ENCODE peak calls at places on chromosome 1, in five cellular contexts. V is activated naive CD4-positive, alpha-beta T cell; G is iPS DF 19.7; U is uterus; S is glutamatergic neuron. K is an unnamed sample.
A peak's percentile ranks its signal among the peaks of the same experiment; 100 is the strongest.

GRCh38 chr1:30014031-30014430 is 709.4 kb downstream of the MATN1 start:
- DNase-seq in V (no peak), G (no peak), U (no peak), S (no peak), K (peak; percentile 23)

GRCh38 chr1:174160109-174160473 is 771 bp downstream of the RABGAP1L start:
- DNase-seq in V (no peak), G (no peak), U (peak; percentile 49), S (peak; percentile 37), K (no peak)

GRCh38 chr1:19062258-19063029 is 106.0 kb upstream of the IFFO2 start:
- DNase-seq in V (no peak), G (no peak), U (no peak), S (no peak), K (no peak)

GRCh38 chr1:18883636-18884418 is 18.5 kb downstream of the ALDH4A1 start:
- DNase-seq in V (peak; percentile 31), G (no peak), U (peak; percentile 73), S (peak; percentile 92), K (peak; percentile 68)

GRCh38 chr1:243559575-243560172 is 290.4 kb downstream of the AKT3 start:
- DNase-seq in V (no peak), G (no peak), U (no peak), S (no peak), K (no peak)

GRCh38 chr1:156676820-156677615 is at the start of gene NES:
- DNase-seq in V (no peak), G (no peak), U (peak; percentile 83), S (peak; percentile 86), K (no peak)

GRCh38 chr1:13513885-13514546 is at the start of gene LRRC38:
- DNase-seq in V (no peak), G (no peak), U (no peak), S (peak; percentile 52), K (no peak)

GRCh38 chr1:107879927-107880326 is 85.1 kb downstream of the VAV3 start:
- DNase-seq in V (no peak), G (no peak), U (no peak), S (no peak), K (no peak)

GRCh38 chr1:174850726-174851125 is 149.0 kb upstream of the CACYBP start:
- DNase-seq in V (no peak), G (no peak), U (no peak), S (no peak), K (no peak)

GRCh38 chr1:168179411-168180147 is 817 bp downstream of the TIPRL start:
- DNase-seq in V (no peak), G (no peak), U (no peak), S (no peak), K (peak; percentile 62)

GRCh38 chr1:38076038-38076437 is 29.4 kb upstream of the POU3F1 start:
- DNase-seq in V (no peak), G (no peak), U (no peak), S (no peak), K (no peak)

GRCh38 chr1:164716992-164717703 is 158.2 kb downstream of the PBX1 start:
- DNase-seq in V (no peak), G (no peak), U (no peak), S (no peak), K (no peak)

GRCh38 chr1:109392788-109393580 is 4.7 kb downstream of the SORT1 start:
- DNase-seq in V (no peak), G (no peak), U (peak; percentile 40), S (no peak), K (no peak)